ENCODE peak calls at places on chromosome 9, in eight cellular contexts. Q is NCI-H510A treated with DMSO at 0.1 percent for 48 hours; K is left colon; B is A549; G is cardiac fibroblast; X is activated T-helper 1 cell treated with anti-CD3 and anti-CD28 coated beads, Interleukin-2, amount 50 U/mL, for 16 hours; I is activated CD4-positive, alpha-beta memory T cell treated with anti-CD3 and anti-CD28 coated beads for 36 hours; E is astrocyte. V is an unnamed sample.

GRCh38 chr9:124835026-124835501 is 18.2 kb upstream of the WDR38 start:
- DNase-seq in B (no peak), G (peak), Q (peak), K (peak), X (no peak), I (no peak), E (peak), V (no peak)

GRCh38 chr9:121650220-121651013 is 1.0 kb upstream of the DAB2IP start:
- DNase-seq in B (no peak), X (no peak), E (peak), Q (peak), I (peak), K (peak), G (peak), V (no peak)

GRCh38 chr9:95129651-95130291 is 187.7 kb downstream of the FANCC start:
- DNase-seq in X (no peak), E (no peak), I (no peak), G (no peak), Q (peak), B (no peak), K (no peak), V (peak)

GRCh38 chr9:96383165-96383939 is at the start of gene SLC35D2:
- DNase-seq in K (peak), Q (peak), I (peak), B (peak), E (peak), X (no peak), G (peak), V (no peak)

GRCh38 chr9:129964901-129965734 is 77.9 kb downstream of the FNBP1 start:
- DNase-seq in B (no peak), X (no peak), G (peak), Q (no peak), E (peak), K (no peak), I (no peak), V (no peak)

GRCh38 chr9:93964685-93965084 is 9.5 kb upstream of the BARX1 start:
- DNase-seq in I (no peak), X (no peak), K (no peak), E (no peak), B (no peak), G (no peak), Q (no peak), V (no peak)

GRCh38 chr9:90881648-90882047 is 80.0 kb downstream of the SYK start:
- DNase-seq in X (no peak), Q (peak), E (no peak), K (no peak), B (no peak), G (no peak), I (no peak), V (no peak)

GRCh38 chr9:127216888-127217217 is 47.7 kb upstream of the GARNL3 start:
- DNase-seq in X (no peak), G (no peak), Q (no peak), E (no peak), B (no peak), I (no peak), K (no peak), V (no peak)

GRCh38 chr9:120928720-120929389 is 2.3 kb upstream of the TRAF1 start:
- DNase-seq in X (peak), G (peak), E (no peak), Q (peak), I (peak), B (peak), K (peak), V (peak)

GRCh38 chr9:2180171-2180570 is 165.0 kb downstream of the SMARCA2 start:
- DNase-seq in G (no peak), E (no peak), B (no peak), K (no peak), I (no peak), Q (no peak), X (no peak), V (no peak)

GRCh38 chr9:9003184-9003583 is 1203.6 kb upstream of the DMAC1 start:
- DNase-seq in G (no peak), K (no peak), X (no peak), Q (no peak), B (no peak), I (no peak), E (no peak), V (no peak)

GRCh38 chr9:76451234-76451633 is 7.7 kb upstream of the GCNT1 start:
- DNase-seq in K (no peak), I (no peak), E (peak), X (no peak), G (peak), Q (no peak), B (no peak), V (no peak)

GRCh38 chr9:4417578-4418325 is 72.5 kb upstream of the SLC1A1 start:
- DNase-seq in B (no peak), E (peak), K (no peak), I (no peak), X (no peak), Q (no peak), G (peak), V (no peak)

GRCh38 chr9:751137-752051 is 90.1 kb upstream of the DMRT1 start:
- DNase-seq in B (no peak), I (peak), X (no peak), Q (no peak), E (peak), K (no peak), G (peak), V (no peak)

GRCh38 chr9:14058078-14058688 is 255.8 kb downstream of the NFIB start:
- DNase-seq in Q (no peak), B (no peak), I (no peak), G (no peak), E (no peak), X (no peak), K (no peak), V (no peak)

GRCh38 chr9:129027685-129028191 is 393 bp downstream of the SH3GLB2 start:
- DNase-seq in B (peak), X (peak), E (no peak), K (peak), G (no peak), Q (peak), I (no peak), V (no peak)

GRCh38 chr9:128218518-128219389 is 15.6 kb downstream of the DNM1 start:
- DNase-seq in K (peak), X (peak), B (peak), E (peak), G (peak), I (peak), Q (no peak), V (peak)

GRCh38 chr9:1100945-1101344 is 50.8 kb downstream of the DMRT2 start:
- DNase-seq in Q (peak), E (no peak), K (peak), B (no peak), I (peak), X (no peak), G (peak), V (no peak)

GRCh38 chr9:92094655-92095054 is 20.6 kb downstream of the SPTLC1 start:
- DNase-seq in B (no peak), I (peak), Q (peak), X (no peak), G (no peak), K (no peak), E (peak), V (no peak)

GRCh38 chr9:72921888-72922654 is 30.8 kb downstream of the ALDH1A1 start:
- DNase-seq in X (no peak), K (no peak), Q (no peak), E (no peak), I (no peak), B (no peak), G (no peak), V (no peak)

GRCh38 chr9:706606-707451 is 134.7 kb upstream of the DMRT1 start:
- DNase-seq in K (peak), B (no peak), G (peak), I (peak), Q (no peak), E (peak), X (no peak), V (no peak)

GRCh38 chr9:31034311-31034710 is 1350.1 kb upstream of the ACO1 start:
- DNase-seq in X (no peak), G (peak), K (no peak), I (no peak), E (no peak), B (no peak), Q (no peak), V (peak)

GRCh38 chr9:134809296-134809695 is 71.3 kb upstream of the FCN2 start:
- DNase-seq in E (no peak), K (no peak), I (no peak), Q (no peak), B (no peak), X (no peak), G (no peak), V (no peak)

GRCh38 chr9:114317665-114318357 is 5.1 kb upstream of the ORM1 start:
- DNase-seq in I (peak), B (no peak), G (peak), K (no peak), X (no peak), Q (no peak), E (no peak), V (no peak)

GRCh38 chr9:121652037-121652837 is 803 bp downstream of the DAB2IP start:
- DNase-seq in I (no peak), B (no peak), E (no peak), K (peak), X (no peak), G (no peak), Q (no peak), V (no peak)

GRCh38 chr9:89871871-89872331 is 267.1 kb downstream of the GADD45G start:
- DNase-seq in G (no peak), I (peak), B (no peak), X (no peak), E (no peak), Q (no peak), K (no peak), V (no peak)

GRCh38 chr9:124343533-124344290 is 71.5 kb downstream of the PSMB7 start:
- DNase-seq in G (no peak), B (no peak), X (no peak), K (no peak), E (no peak), I (no peak), Q (no peak), V (no peak)

GRCh38 chr9:95491543-95492330 is 25.0 kb downstream of the PTCH1 start:
- DNase-seq in Q (no peak), K (no peak), X (no peak), E (no peak), B (no peak), I (no peak), G (no peak), V (no peak)

GRCh38 chr9:133114451-133114885 is 6.6 kb downstream of the RALGDS start:
- DNase-seq in G (no peak), I (no peak), Q (peak), X (no peak), B (no peak), E (no peak), K (no peak), V (no peak)

GRCh38 chr9:121743441-121744001 is 92.1 kb downstream of the DAB2IP start:
- DNase-seq in K (peak), G (peak), B (peak), I (no peak), Q (peak), X (no peak), E (peak), V (peak)

GRCh38 chr9:1458503-1458902 is 408.3 kb downstream of the DMRT2 start:
- DNase-seq in Q (peak), X (no peak), B (no peak), E (peak), G (peak), I (no peak), K (no peak), V (peak)

GRCh38 chr9:92001244-92001643 is 51.2 kb upstream of the ROR2 start:
- DNase-seq in X (no peak), I (no peak), B (no peak), K (no peak), E (no peak), G (no peak), Q (no peak), V (no peak)

GRCh38 chr9:89844535-89844934 is 239.7 kb downstream of the GADD45G start:
- DNase-seq in B (no peak), I (no peak), K (peak), G (no peak), E (no peak), Q (peak), X (no peak), V (peak)

GRCh38 chr9:127578952-127579853 is 32.9 kb upstream of the STXBP1 start:
- DNase-seq in I (peak), X (peak), K (peak), Q (peak), E (peak), G (peak), B (peak), V (peak)

V was measured in NCI-H2029 treated with DMSO at 0.1 percent for 48 hours.